ENCODE peak calls at places on chromosomes 2 and 18, in seven cellular contexts. B is bronchial epithelial cell, W is astrocyte of the spinal cord, X is NCI-H1092, U is fibroblast of mammary gland, V is ACHN, N is GM13976. D is an unnamed sample.

GRCh38 chr2:99878951-99879350 is 263.4 kb downstream of the AFF3 start:
- DNase-seq in B (no peak), X (no peak), V (peak), U (peak), W (peak), N (no peak), D (peak)

GRCh38 chr2:17735864-17736263 is 17.7 kb downstream of the SMC6 start:
- DNase-seq in X (no peak), W (no peak), N (no peak), B (no peak), V (no peak), U (no peak), D (no peak)

GRCh38 chr2:148930046-148930775 is 55.2 kb downstream of the KIF5C start:
- DNase-seq in N (no peak), U (peak), X (no peak), W (no peak), V (no peak), B (no peak), D (peak)

GRCh38 chr2:209619782-209620181 is 151.8 kb upstream of the UNC80 start:
- DNase-seq in V (no peak), W (no peak), U (peak), N (peak), X (no peak), B (peak), D (no peak)

GRCh38 chr2:216921057-216921456 is 61.2 kb upstream of the TNP1 start:
- DNase-seq in B (no peak), V (no peak), N (no peak), X (no peak), W (no peak), U (no peak), D (no peak)

GRCh38 chr2:19673213-19673791 is 228.5 kb downstream of the TTC32 start:
- DNase-seq in X (no peak), B (peak), W (peak), U (peak), V (no peak), N (no peak), D (no peak)

GRCh38 chr2:173400760-173401159 is 46.1 kb downstream of the CDCA7 start:
- DNase-seq in W (no peak), V (peak), B (no peak), N (no peak), U (peak), X (no peak), D (no peak)

GRCh38 chr18:67938691-67939090 is 422.2 kb upstream of the DSEL start:
- DNase-seq in B (peak), U (peak), V (no peak), W (no peak), X (no peak), N (no peak), D (no peak)

GRCh38 chr2:190903693-190904450 is 23.3 kb downstream of the GLS start:
- DNase-seq in V (no peak), N (no peak), W (no peak), U (no peak), B (no peak), X (no peak), D (no peak)

D was measured in retinal pigment epithelial cell.